ENCODE peak calls at places on chromosomes 11 and 22, in eight cellular contexts. Z, H, T, I, A, G, C and J are unnamed samples.

GRCh38 chr11:68016904-68017817 is 7.0 kb downstream of the ALDH3B1 start:
- DNase-seq in Z (no peak), H (no peak), T (no peak), I (no peak), A (no peak), G (no peak), C (no peak), J (no peak)

GRCh38 chr11:91136631-91137030 is 913.8 kb upstream of the CHORDC1 start:
- DNase-seq in Z (no peak), H (no peak), T (no peak), I (no peak), A (no peak), G (no peak), C (no peak), J (no peak)

GRCh38 chr11:45771194-45771941 is 33.6 kb upstream of the SLC35C1 start:
- DNase-seq in Z (peak; percentile 74), H (peak; percentile 75), T (peak; percentile 89), I (peak; percentile 69), A (peak; percentile 76), G (peak; percentile 79), C (peak; percentile 67), J (peak; percentile 58)

GRCh38 chr22:39504071-39504470 is 2.0 kb downstream of the MIEF1 start:
- DNase-seq in Z (no peak), H (no peak), T (no peak), I (no peak), A (no peak), G (no peak), C (no peak), J (no peak)

GRCh38 chr11:95512682-95513081 is 276.9 kb downstream of the FAM76B start:
- DNase-seq in Z (no peak), H (peak; percentile 72), T (no peak), I (no peak), A (no peak), G (no peak), C (peak; percentile 22), J (no peak)

GRCh38 chr11:62221498-62221897 is 13.0 kb downstream of the SCGB2A1 start:
- DNase-seq in Z (no peak), H (no peak), T (no peak), I (no peak), A (no peak), G (no peak), C (no peak), J (no peak)

GRCh38 chr11:19886498-19886897 is 173.9 kb downstream of the NAV2 start:
- DNase-seq in Z (no peak), H (no peak), T (no peak), I (no peak), A (no peak), G (no peak), C (no peak), J (no peak)

GRCh38 chr11:1445741-1446445 is 40.7 kb downstream of the MOB2 start:
- DNase-seq in Z (no peak), H (no peak), T (no peak), I (no peak), A (no peak), G (no peak), C (no peak), J (no peak)

GRCh38 chr22:22396741-22397291 is 111.7 kb downstream of the ZNF280B start:
- DNase-seq in Z (no peak), H (no peak), T (no peak), I (no peak), A (no peak), G (no peak), C (no peak), J (no peak)

GRCh38 chr11:130315354-130315970 is 745 bp upstream of the ZBTB44 start:
- DNase-seq in Z (peak; percentile 52), H (peak; percentile 59), T (peak; percentile 93), I (peak; percentile 57), A (no peak), G (peak; percentile 82), C (peak; percentile 18), J (peak; percentile 37)

GRCh38 chr11:105935791-105936190 is 86.2 kb downstream of the MSANTD4 start:
- DNase-seq in Z (no peak), H (no peak), T (no peak), I (no peak), A (peak; percentile 2), G (no peak), C (no peak), J (no peak)

GRCh38 chr11:116511684-116512083 is 261.1 kb downstream of the BUD13 start:
- DNase-seq in Z (no peak), H (no peak), T (no peak), I (no peak), A (no peak), G (no peak), C (no peak), J (no peak)

GRCh38 chr11:24239016-24239720 is 257.7 kb upstream of the LUZP2 start:
- DNase-seq in Z (no peak), H (no peak), T (no peak), I (no peak), A (no peak), G (no peak), C (no peak), J (no peak)

GRCh38 chr11:127017482-127017881 is 16.9 kb upstream of the KIRREL3 start:
- DNase-seq in Z (no peak), H (no peak), T (no peak), I (no peak), A (peak; percentile 47), G (no peak), C (no peak), J (no peak)

GRCh38 chr22:46618104-46618647 is 2.0 kb upstream of the GRAMD4 start:
- DNase-seq in Z (no peak), H (no peak), T (peak; percentile 74), I (no peak), A (no peak), G (no peak), C (no peak), J (no peak)

GRCh38 chr11:27385245-27385644 is 22.2 kb upstream of the CCDC34 start:
- DNase-seq in Z (no peak), H (no peak), T (no peak), I (no peak), A (no peak), G (no peak), C (no peak), J (no peak)

GRCh38 chr22:45865561-45866397 is 111.2 kb downstream of the WNT7B start:
- DNase-seq in Z (no peak), H (no peak), T (no peak), I (peak; percentile 77), A (no peak), G (no peak), C (no peak), J (no peak)

GRCh38 chr11:79439430-79439892 is 1.4 kb downstream of the TENM4 start:
- DNase-seq in Z (no peak), H (peak; percentile 63), T (no peak), I (no peak), A (no peak), G (no peak), C (no peak), J (no peak)
- TF ChIP-seq CTCF in Z (no peak), H (no peak), T (no peak), I (no peak), A (no peak), G (no peak), C (no peak), J (no peak)

DNA sequence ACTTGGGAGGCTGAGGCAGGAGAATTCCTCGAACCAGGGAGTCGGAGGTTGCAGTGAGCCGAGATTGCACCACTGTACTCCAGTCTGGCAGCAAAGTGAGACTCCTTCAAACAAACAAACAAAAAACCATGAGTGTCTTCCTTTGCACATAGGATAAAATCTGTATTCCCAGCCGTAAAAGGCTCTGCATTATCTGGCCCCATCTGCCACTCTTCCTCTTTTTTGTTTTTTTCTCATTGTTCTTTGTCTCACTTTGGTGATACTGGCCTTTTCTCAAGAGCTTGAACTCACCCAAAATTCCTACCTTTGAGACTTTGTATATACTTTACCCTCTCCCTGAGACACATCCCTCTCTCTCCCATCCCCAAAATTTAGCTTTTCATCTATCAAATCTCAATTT is 17.6 kb downstream of the FDX1 start:
- DNase-seq in Z (no peak), H (no peak), T (no peak), I (no peak), A (no peak), G (no peak), C (no peak), J (no peak)
- H3K27ac ChIP-seq in Z (no peak overlapping the region), H (no peak overlapping the region), T (no peak overlapping the region), I (no peak overlapping the region), A (no peak overlapping the region), G (no peak overlapping the region), C (no peak overlapping the region), J (no peak overlapping the region)

GRCh38 chr22:25161916-25162530 is 37.6 kb upstream of the CRYBB3 start:
- DNase-seq in Z (no peak), H (no peak), T (peak; percentile 50), I (no peak), A (no peak), G (peak; percentile 28), C (no peak), J (no peak)
- H3K4me1 ChIP-seq in Z (no peaks in the 10 kb centered on the region), H (no peaks in the 10 kb centered on the region), T (no peaks in the 10 kb centered on the region), I (no peaks in the 10 kb centered on the region), A (peaks cover 5% of the 10 kb centered on the region), G (peaks cover 4% of the 10 kb centered on the region), C (peaks cover 26% of the 10 kb centered on the region), J (no peaks in the 10 kb centered on the region)

GRCh38 chr22:25783856-25784255 is 41.9 kb downstream of the MYO18B start:
- DNase-seq in Z (no peak), H (no peak), T (no peak), I (no peak), A (no peak), G (no peak), C (no peak), J (no peak)
- TF ChIP-seq CTCF in Z (no peak), H (no peak), T (no peak), I (no peak), A (no peak), G (no peak), C (no peak), J (no peak)

DNA sequence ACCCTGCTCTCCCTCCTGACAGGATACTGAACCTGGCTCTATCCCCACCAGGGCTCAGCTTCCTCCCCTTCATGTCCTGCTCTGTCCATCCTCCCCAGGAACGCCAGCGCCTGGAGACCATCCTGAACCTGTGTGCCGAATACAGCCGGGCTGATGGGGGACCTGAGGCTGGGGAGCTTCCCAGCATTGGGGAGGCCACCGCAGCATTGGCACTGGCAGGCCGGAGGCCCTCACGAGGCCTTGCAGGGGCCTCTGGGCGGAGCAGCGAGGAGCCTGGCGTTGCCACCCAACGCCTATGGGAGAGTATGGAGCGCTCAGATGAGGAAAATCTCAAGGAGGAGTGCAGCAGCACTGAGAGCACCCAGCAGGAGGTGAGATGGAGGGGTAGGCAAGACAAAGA is 23.7 kb downstream of the PHLDB1 start:
- DNase-seq in Z (no peak), H (no peak), T (no peak), I (no peak), A (no peak), G (no peak), C (no peak), J (no peak)
- H3K27ac ChIP-seq in Z (no peak overlapping the region), H (no peak overlapping the region), T (no peak overlapping the region), I (no peak overlapping the region), A (no peak overlapping the region), G (no peak overlapping the region), C (peak overlapping the region; percentile 64), J (no peak overlapping the region)

DNA sequence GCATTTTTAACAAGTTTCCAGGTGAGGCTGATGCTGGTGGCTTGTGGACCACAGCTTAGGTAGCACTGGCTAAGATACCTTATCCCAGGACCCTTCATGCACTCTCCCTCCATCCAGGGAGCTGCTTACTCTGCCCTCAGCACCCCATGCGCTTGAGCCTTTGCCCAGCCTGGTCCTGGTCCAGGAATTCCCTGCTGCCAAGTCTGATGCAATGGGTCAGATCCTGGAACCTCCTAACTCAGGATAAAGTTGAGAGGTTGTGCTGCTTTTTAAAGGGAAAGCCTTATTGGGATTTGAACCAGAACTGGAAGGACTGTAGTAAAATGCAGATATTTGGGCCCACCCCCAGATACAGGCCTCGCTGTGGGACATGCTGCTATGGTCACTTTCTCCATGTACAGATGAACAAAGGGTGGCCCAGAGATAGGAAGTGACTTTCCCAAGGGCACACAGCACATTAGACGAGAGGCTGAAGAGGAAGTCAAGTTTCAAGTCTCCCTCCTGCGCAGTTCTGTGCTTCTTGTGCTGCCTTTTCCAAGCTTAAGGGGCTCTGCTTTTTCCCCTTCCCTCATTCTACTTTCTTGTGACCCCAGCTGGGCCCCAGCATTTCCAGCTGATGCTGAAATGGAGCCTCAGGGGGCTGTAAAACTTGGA is 824 bp upstream of the LGALS12 start:
- DNase-seq in Z (peak; percentile 86), H (peak; percentile 63), T (no peak), I (peak; percentile 66), A (no peak), G (peak; percentile 70), C (peak; percentile 64), J (no peak)
- H3K4me1 ChIP-seq in Z (peaks cover 50% of the 10 kb centered on the region), H (peaks cover 2% of the 10 kb centered on the region), T (peaks cover 55% of the 10 kb centered on the region), I (no peaks in the 10 kb centered on the region), A (no peaks in the 10 kb centered on the region), G (peaks cover 17% of the 10 kb centered on the region), C (peaks cover 25% of the 10 kb centered on the region), J (peaks cover 7% of the 10 kb centered on the region)